ENCODE peak calls at places on chromosomes 13 and 19, in ten cellular contexts. R is neural crest cell; N is activated CD4-positive, CD25-positive, alpha-beta regulatory T cell; V is EL; F is stimulated activated CD4-positive, alpha-beta T cell treated with anti-CD3 and anti-CD28 coated beads, Interleukin-4, amount 100 ng/mL, for 24 hours; E is left cardiac atrium; T is NCI-H460; M is kidney glomerular epithelial cell; G is HCEC 1CT; P is Ammon's horn. U is an unnamed sample.

GRCh38 chr19:7533281-7533819 is 2.2 kb upstream of the PNPLA6 start:
- DNase-seq in P (peak; percentile 52), E (peak; percentile 86), M (no peak), T (no peak), N (no peak), V (peak; percentile 56), F (no peak), G (peak; percentile 63), R (no peak), U (no peak)

GRCh38 chr19:926595-927043 is 784 bp downstream of the ARID3A start:
- DNase-seq in R (no peak), G (peak; percentile 25), E (peak; percentile 63), N (no peak), M (no peak), T (no peak), F (peak; percentile 45), V (peak; percentile 43), P (no peak), U (no peak)

GRCh38 chr13:111555906-111556305 is 235.5 kb downstream of the TEX29 start:
- DNase-seq in G (no peak), F (no peak), V (no peak), P (no peak), R (no peak), T (no peak), E (no peak), N (no peak), M (no peak), U (no peak)

GRCh38 chr13:83890358-83890757 is 8.1 kb upstream of the SLITRK1 start:
- DNase-seq in F (no peak), R (no peak), E (no peak), T (no peak), N (no peak), P (no peak), V (no peak), M (no peak), G (no peak), U (no peak)

GRCh38 chr13:81872581-81872980 is 1531.7 kb upstream of the SPRY2 start:
- DNase-seq in F (no peak), N (no peak), M (no peak), V (peak; percentile 0), E (no peak), G (no peak), P (peak; percentile 10), R (peak; percentile 3), T (peak; percentile 18), U (peak; percentile 29)

GRCh38 chr19:40530091-40530901 is 46.4 kb upstream of the SHKBP1 start:
- DNase-seq in N (no peak), T (no peak), P (no peak), G (no peak), V (no peak), M (no peak), F (no peak), E (no peak), R (peak; percentile 58), U (peak; percentile 56)

GRCh38 chr13:112722433-112723250 is 32.8 kb downstream of the ATP11A start:
- DNase-seq in R (no peak), M (peak; percentile 83), G (peak; percentile 23), P (no peak), V (peak; percentile 89), N (no peak), T (no peak), F (no peak), E (peak; percentile 81), U (no peak)

GRCh38 chr19:38433268-38433733 is at the start of gene RYR1:
- DNase-seq in G (peak; percentile 15), E (peak; percentile 76), V (peak; percentile 35), N (peak; percentile 45), R (peak; percentile 56), M (no peak), T (no peak), F (peak; percentile 66), P (peak; percentile 72), U (no peak)

GRCh38 chr19:32489971-32490370 is 84.4 kb downstream of the DPY19L3 start:
- DNase-seq in M (no peak), P (no peak), G (peak; percentile 9), R (no peak), F (no peak), V (peak; percentile 6), T (no peak), N (no peak), E (no peak), U (no peak)

GRCh38 chr13:51780099-51780498 is 23.9 kb downstream of the DHRS12 start:
- DNase-seq in M (no peak), E (no peak), V (no peak), T (no peak), G (no peak), N (no peak), F (no peak), R (no peak), P (no peak), U (no peak)

GRCh38 chr13:66210677-66211076 is 1019.5 kb downstream of the PCDH9 start:
- DNase-seq in E (no peak), M (peak; percentile 88), V (peak; percentile 83), T (no peak), N (no peak), R (no peak), G (peak; percentile 89), F (no peak), P (no peak), U (no peak)

GRCh38 chr13:25300861-25301346 is 521 bp upstream of the NUP58 start:
- DNase-seq in T (no peak), R (no peak), P (no peak), E (peak; percentile 42), V (no peak), M (no peak), F (no peak), N (no peak), G (no peak), U (peak; percentile 61)

GRCh38 chr19:48757089-48757675 is 1.9 kb downstream of the FGF21 start:
- DNase-seq in M (no peak), F (no peak), E (no peak), T (no peak), R (no peak), G (no peak), V (no peak), N (no peak), P (no peak), U (no peak)

GRCh38 chr19:55459950-55460657 is 1.3 kb downstream of the ISOC2 start:
- DNase-seq in R (no peak), T (no peak), M (no peak), G (no peak), V (no peak), N (no peak), F (no peak), E (no peak), P (no peak), U (no peak)

GRCh38 chr19:13521066-13521465 is 14.8 kb upstream of the CACNA1A start:
- DNase-seq in G (no peak), P (no peak), N (no peak), E (no peak), V (peak; percentile 18), T (no peak), R (no peak), M (no peak), F (no peak), U (no peak)

GRCh38 chr19:42282810-42283247 is 13.8 kb downstream of the CIC start:
- DNase-seq in T (no peak), M (no peak), F (no peak), N (no peak), V (no peak), G (no peak), R (no peak), P (no peak), E (no peak), U (no peak)

GRCh38 chr19:47229674-47230121 is 1.3 kb downstream of the BBC3 start:
- DNase-seq in M (peak; percentile 13), P (no peak), V (no peak), F (peak; percentile 23), G (peak; percentile 38), R (no peak), E (no peak), T (no peak), N (no peak), U (no peak)

U was measured in WERI-Rb-1.